ENCODE peak calls at places on chromosomes 5 and 9, in ten cellular contexts. Y, A, X, G, Z, U, M, C, R and H are unnamed samples.

GRCh38 chr9:99431103-99431502 is 209.0 kb downstream of the SEC61B start:
- DNase-seq in Y (no peak), A (no peak), X (peak; percentile 38), G (no peak), Z (no peak), U (no peak), M (no peak), C (no peak), R (no peak), H (no peak)

GRCh38 chr9:38153910-38154291 is 84.9 kb upstream of the SHB start:
- DNase-seq in Y (no peak), A (no peak), X (no peak), G (no peak), Z (no peak), U (no peak), M (no peak), C (no peak), R (no peak), H (no peak)

GRCh38 chr5:151086905-151087360 is 6.1 kb upstream of the TNIP1 start:
- DNase-seq in Y (no peak), A (peak; percentile 83), X (no peak), G (no peak), Z (no peak), U (no peak), M (no peak), C (no peak), R (no peak), H (no peak)

GRCh38 chr5:8601831-8602354 is 732.9 kb downstream of the MTRR start:
- DNase-seq in Y (no peak), A (no peak), X (no peak), G (no peak), Z (no peak), U (no peak), M (no peak), C (no peak), R (no peak), H (no peak)

GRCh38 chr5:167821096-167821590 is 470.3 kb upstream of the WWC1 start:
- DNase-seq in Y (no peak), A (no peak), X (peak; percentile 40), G (no peak), Z (no peak), U (no peak), M (no peak), C (peak; percentile 19), R (no peak), H (no peak)

GRCh38 chr9:121298016-121298538 is 30.1 kb downstream of the GSN start:
- DNase-seq in Y (peak; percentile 81), A (no peak), X (no peak), G (no peak), Z (no peak), U (no peak), M (no peak), C (peak; percentile 19), R (no peak), H (no peak)

GRCh38 chr9:98900725-98901124 is 43.0 kb upstream of the COL15A1 start:
- DNase-seq in Y (no peak), A (no peak), X (peak; percentile 61), G (no peak), Z (peak; percentile 17), U (no peak), M (no peak), C (no peak), R (no peak), H (no peak)

GRCh38 chr5:30874234-30875034 is 319.1 kb upstream of the CDH6 start:
- DNase-seq in Y (no peak), A (no peak), X (no peak), G (no peak), Z (no peak), U (no peak), M (no peak), C (no peak), R (no peak), H (no peak)

GRCh38 chr9:130020618-130021017 is 22.4 kb downstream of the FNBP1 start:
- DNase-seq in Y (no peak), A (no peak), X (peak; percentile 79), G (no peak), Z (no peak), U (no peak), M (no peak), C (no peak), R (no peak), H (no peak)

GRCh38 chr5:9034671-9035070 is 511.2 kb downstream of the SEMA5A start:
- DNase-seq in Y (no peak), A (no peak), X (peak; percentile 62), G (no peak), Z (no peak), U (no peak), M (no peak), C (no peak), R (peak; percentile 38), H (no peak)

GRCh38 chr9:124029617-124030016 is 18.0 kb downstream of the LHX2 start:
- DNase-seq in Y (no peak), A (peak; percentile 23), X (no peak), G (no peak), Z (no peak), U (no peak), M (no peak), C (no peak), R (no peak), H (no peak)

DNA sequence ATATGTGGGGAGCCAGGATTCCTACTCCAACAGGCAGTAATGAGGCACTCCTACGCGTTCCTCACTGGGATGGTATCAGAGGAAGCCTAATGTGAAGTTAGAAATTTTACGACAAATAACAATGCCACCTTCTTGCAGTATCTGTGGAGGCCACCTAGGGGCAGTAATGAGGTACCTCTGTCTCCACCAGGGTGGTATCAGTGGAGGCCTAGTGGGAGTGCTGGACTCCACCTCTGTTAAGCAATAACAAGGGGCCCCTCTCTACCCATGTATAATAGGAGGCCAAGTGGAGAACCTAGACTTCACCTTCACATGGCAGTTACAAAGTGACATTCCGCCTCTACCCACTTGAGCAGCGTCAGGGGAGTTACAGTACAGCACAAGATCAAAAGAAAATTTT is 147.9 kb downstream of the PLPPR1 start:
- DNase-seq in Y (no peak), A (no peak), X (no peak), G (peak; percentile 10), Z (no peak), U (no peak), M (no peak), C (no peak), R (no peak), H (no peak)
- TF ChIP-seq CTCF in Y (peak; percentile 23), A (no peak), X (peak; percentile 11), G (peak; percentile 56), Z (peak; percentile 13), U (peak; percentile 29), M (no peak), C (peak; percentile 43), R (no peak), H (peak; percentile 41)

GRCh38 chr5:6858419-6858818 is 145.2 kb downstream of the TENT4A start:
- DNase-seq in Y (no peak), A (no peak), X (no peak), G (no peak), Z (no peak), U (no peak), M (no peak), C (no peak), R (no peak), H (no peak)

GRCh38 chr5:6856658-6857057 is 143.4 kb downstream of the TENT4A start:
- DNase-seq in Y (no peak), A (no peak), X (no peak), G (no peak), Z (peak; percentile 1), U (no peak), M (no peak), C (no peak), R (no peak), H (no peak)

GRCh38 chr5:6861667-6862066 is 148.4 kb downstream of the TENT4A start:
- DNase-seq in Y (no peak), A (no peak), X (peak; percentile 6), G (no peak), Z (peak; percentile 3), U (no peak), M (no peak), C (no peak), R (no peak), H (no peak)

GRCh38 chr5:6859951-6860638 is 146.9 kb downstream of the TENT4A start:
- DNase-seq in Y (no peak), A (no peak), X (no peak), G (no peak), Z (peak; percentile 60), U (no peak), M (no peak), C (no peak), R (no peak), H (no peak)

DNA sequence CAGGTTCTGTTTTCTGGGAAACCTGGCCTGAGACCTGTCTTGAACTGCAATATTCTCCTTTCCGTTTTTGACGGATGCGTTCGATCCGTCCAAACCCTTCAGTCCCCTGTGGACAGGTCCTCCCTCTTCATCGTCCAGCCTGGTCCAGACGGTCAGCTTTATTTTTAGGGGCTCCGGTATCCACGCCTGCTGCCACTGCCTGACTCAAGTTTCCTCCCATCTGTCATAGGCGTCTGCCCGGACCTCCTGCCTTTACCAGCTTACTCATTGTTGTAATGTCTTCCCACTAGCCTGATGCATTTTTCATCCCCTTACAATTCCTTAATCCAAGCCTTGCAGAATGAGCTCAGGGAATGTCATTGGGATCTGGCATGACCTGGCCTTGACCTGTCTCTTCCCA is 145.8 kb downstream of the TENT4A start:
- DNase-seq in Y (no peak), A (no peak), X (no peak), G (no peak), Z (peak; percentile 59), U (no peak), M (no peak), C (no peak), R (no peak), H (no peak)
- TF ChIP-seq CTCF in Y (no peak), A (no peak), X (no peak), G (no peak), Z (no peak), U (no peak), M (no peak), C (no peak), R (no peak), H (no peak)

GRCh38 chr9:134163374-134164196 is 779 bp downstream of the RNU6ATAC start:
- DNase-seq in Y (peak; percentile 62), A (peak; percentile 67), X (peak; percentile 46), G (no peak), Z (no peak), U (peak; percentile 36), M (peak; percentile 79), C (peak; percentile 57), R (no peak), H (no peak)
- TF ChIP-seq CTCF in Y (no peak), A (peak; percentile 9), X (peak; percentile 56), G (no peak), Z (no peak), U (peak; percentile 53), M (peak; percentile 15), C (peak; percentile 19), R (peak; percentile 45), H (peak; percentile 62)

DNA sequence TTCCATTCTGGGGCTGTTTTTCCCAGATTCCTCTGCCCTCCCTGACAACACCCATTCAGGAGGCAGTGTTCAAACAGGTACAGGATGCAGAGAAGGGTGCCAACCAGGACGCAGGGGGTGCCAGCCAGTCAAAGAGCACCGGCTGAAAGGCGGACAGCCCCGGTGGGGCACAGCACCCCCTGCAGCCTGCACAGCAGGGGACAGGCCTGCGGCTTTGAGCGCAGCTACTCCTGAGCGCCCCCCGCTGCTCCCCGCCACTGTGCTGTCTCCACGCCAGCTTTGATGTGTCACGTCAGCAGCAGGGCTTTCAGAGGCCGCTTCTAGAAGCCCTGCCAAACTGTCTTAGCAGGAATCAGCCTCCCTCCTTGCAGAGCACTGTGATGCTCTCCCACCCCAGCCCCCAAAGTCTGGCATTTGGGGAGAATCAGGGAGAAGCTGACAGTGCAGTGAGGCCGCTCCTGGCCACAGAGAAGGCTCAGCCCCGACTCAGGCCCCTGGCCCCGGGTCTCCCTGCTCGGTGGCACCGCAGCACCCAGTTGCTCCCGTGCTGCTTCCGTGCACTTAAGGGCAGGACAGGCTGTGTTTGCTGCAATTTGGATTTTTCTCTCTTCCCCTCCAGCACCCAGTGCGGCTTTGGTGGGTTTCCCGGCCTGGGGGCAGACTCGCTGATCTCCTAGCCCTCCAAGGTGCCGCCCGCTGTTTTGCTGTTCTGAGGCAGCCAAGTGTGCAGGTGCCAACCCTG is 20.3 kb downstream of the AK8 start:
- DNase-seq in Y (no peak), A (no peak), X (peak; percentile 25), G (peak; percentile 26), Z (no peak), U (no peak), M (no peak), C (peak; percentile 62), R (no peak), H (no peak)
- TF ChIP-seq CTCF in Y (no peak), A (no peak), X (no peak), G (peak; percentile 22), Z (no peak), U (peak; percentile 13), M (no peak), C (peak; percentile 10), R (peak; percentile 36), H (no peak)